ENCODE peak calls at places on chromosomes 2 and 18, in six cellular contexts. Z, O, B, E, L and K are unnamed samples.

GRCh38 chr2:26540977-26541376 is 63.1 kb upstream of the OTOF start:
- DNase-seq in B (no peak), L (no peak), O (no peak), E (no peak), Z (no peak), K (no peak)

GRCh38 chr2:75006041-75006440 is 47.6 kb downstream of the POLE4 start:
- DNase-seq in E (no peak), L (no peak), Z (no peak), O (no peak), B (no peak), K (no peak)

GRCh38 chr2:14517731-14518130 is 114.8 kb upstream of the LRATD1 start:
- DNase-seq in B (no peak), Z (no peak), O (no peak), L (no peak), E (no peak), K (no peak)

GRCh38 chr18:9474103-9474982 is 970 bp upstream of the RALBP1 start:
- DNase-seq in E (peak; percentile 8), L (no peak), Z (no peak), O (no peak), B (no peak), K (peak; percentile 38)

GRCh38 chr18:55422456-55423185 is 165.4 kb downstream of the TCF4 start:
- DNase-seq in L (no peak), Z (peak; percentile 67), O (no peak), E (no peak), B (peak; percentile 27), K (no peak)

GRCh38 chr18:22465859-22466602 is 48.3 kb upstream of the CTAGE1 start:
- DNase-seq in O (peak; percentile 57), Z (no peak), E (no peak), B (no peak), L (peak; percentile 57), K (no peak)

GRCh38 chr2:833180-833579 is 117.5 kb upstream of the SNTG2 start:
- DNase-seq in E (no peak), B (no peak), O (no peak), Z (no peak), L (no peak), K (no peak)

GRCh38 chr2:23602113-23602512 is 217.1 kb downstream of the KLHL29 start:
- DNase-seq in E (no peak), O (no peak), Z (no peak), L (no peak), B (no peak), K (no peak)

GRCh38 chr2:26712486-26713465 is 20.3 kb downstream of the KCNK3 start:
- DNase-seq in L (peak; percentile 69), B (no peak), O (no peak), Z (no peak), E (no peak), K (no peak)

GRCh38 chr2:145674705-145675104 is 1154.8 kb upstream of the ZEB2 start:
- DNase-seq in Z (no peak), L (no peak), E (no peak), B (no peak), O (no peak), K (no peak)

GRCh38 chr2:234426616-234427015 is 70.3 kb downstream of the ARL4C start:
- DNase-seq in O (no peak), L (no peak), E (no peak), B (no peak), Z (peak; percentile 45), K (no peak)

GRCh38 chr2:207925601-207926000 is 99.7 kb downstream of the PLEKHM3 start:
- DNase-seq in B (no peak), Z (no peak), E (peak; percentile 63), L (no peak), O (no peak), K (no peak)

GRCh38 chr2:164015328-164016123 is 279.7 kb upstream of the FIGN start:
- DNase-seq in E (no peak), Z (no peak), B (no peak), O (no peak), L (peak; percentile 5), K (no peak)
- H3K4me3 ChIP-seq in E (no peak overlapping the region), Z (no peak overlapping the region), B (no peak overlapping the region), O (no peak overlapping the region), L (no peak overlapping the region), K (no peak overlapping the region)

DNA sequence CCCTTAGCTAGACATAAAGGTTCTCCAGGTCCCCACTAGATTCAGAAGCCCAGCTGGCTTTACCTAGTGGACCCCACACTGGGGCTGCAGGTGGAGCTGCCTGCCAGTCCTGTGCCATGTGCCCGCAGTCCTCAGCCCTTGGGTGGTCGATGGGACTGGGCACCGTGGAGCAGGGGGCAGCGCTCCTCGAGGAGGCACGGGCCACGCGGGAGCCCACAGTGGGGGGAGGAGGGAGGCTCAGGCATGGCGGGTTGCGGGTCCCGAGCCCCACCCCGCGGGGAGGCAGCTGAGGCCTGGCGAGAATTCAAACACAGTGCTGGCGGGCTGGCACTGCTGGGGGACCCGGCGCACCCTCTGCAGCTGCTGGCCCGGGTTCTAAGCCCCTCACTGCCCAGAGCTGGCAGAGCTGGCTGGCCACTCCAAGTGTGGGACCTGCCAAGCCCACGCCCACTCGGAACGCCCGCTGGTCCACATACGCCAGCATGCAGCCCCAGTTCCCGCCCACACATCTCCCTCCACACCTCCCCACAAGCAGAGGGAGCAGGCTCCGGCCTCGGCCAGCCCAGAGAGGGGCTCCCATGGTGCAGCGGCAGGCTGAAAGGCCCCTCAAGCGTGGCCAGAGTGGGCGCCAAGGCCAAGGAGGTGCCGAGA is 119.7 kb upstream of the NRXN1 start:
- DNase-seq in O (no peak), Z (no peak), E (no peak), L (no peak), B (no peak), K (no peak)
- H3K9me3 ChIP-seq in O (no peaks in the 10 kb centered on the region), Z (no peaks in the 10 kb centered on the region), E (no peaks in the 10 kb centered on the region), L (no peaks in the 10 kb centered on the region), B (no peaks in the 10 kb centered on the region), K (peaks cover 5% of the 10 kb centered on the region)

GRCh38 chr2:159525012-159525411 is 91.3 kb downstream of the BAZ2B start:
- DNase-seq in B (no peak), Z (no peak), O (no peak), E (no peak), L (no peak), K (no peak)
- H3K4me3 ChIP-seq in B (no peak overlapping the region), Z (no peak overlapping the region), O (no peak overlapping the region), E (no peak overlapping the region), L (no peak overlapping the region), K (no peak overlapping the region)

GRCh38 chr2:121536850-121537557 is 6.3 kb downstream of the RNU4ATAC start:
- DNase-seq in E (no peak), L (no peak), Z (no peak), O (no peak), B (no peak), K (no peak)

GRCh38 chr2:121532894-121533293 is 2.2 kb downstream of the RNU4ATAC start:
- DNase-seq in B (no peak), E (no peak), Z (no peak), L (peak; percentile 24), O (no peak), K (no peak)

GRCh38 chr2:121539722-121540469 is 9.2 kb downstream of the RNU4ATAC start:
- DNase-seq in B (no peak), L (no peak), O (no peak), Z (no peak), E (no peak), K (no peak)

GRCh38 chr2:121534007-121534406 is 3.3 kb downstream of the RNU4ATAC start:
- DNase-seq in B (no peak), L (no peak), E (no peak), Z (no peak), O (no peak), K (no peak)

DNA sequence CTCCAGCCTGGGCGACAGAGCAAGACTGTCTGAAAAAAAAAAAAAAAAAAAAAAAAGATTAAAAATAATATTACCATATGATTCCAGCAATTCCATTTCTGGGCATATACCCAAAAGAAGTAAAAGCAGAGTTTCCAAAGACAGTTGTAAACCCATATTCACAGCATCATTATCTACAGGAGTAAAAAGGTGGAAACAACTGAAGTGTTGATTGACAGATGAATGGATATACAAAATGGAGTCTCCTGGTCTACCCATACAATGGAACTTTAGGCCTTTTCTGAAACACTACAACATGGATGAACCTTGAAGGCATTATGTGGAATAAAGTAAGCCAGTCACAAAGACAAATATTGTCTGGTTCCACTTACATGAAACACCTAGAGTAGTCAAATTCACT is 5.7 kb downstream of the RNU4ATAC start:
- DNase-seq in O (no peak), Z (no peak), L (no peak), B (no peak), E (no peak), K (no peak)
- H3K9me3 ChIP-seq in O (no peaks in the 10 kb centered on the region), Z (no peaks in the 10 kb centered on the region), L (no peaks in the 10 kb centered on the region), B (no peaks in the 10 kb centered on the region), E (no peaks in the 10 kb centered on the region), K (no peaks in the 10 kb centered on the region)

DNA sequence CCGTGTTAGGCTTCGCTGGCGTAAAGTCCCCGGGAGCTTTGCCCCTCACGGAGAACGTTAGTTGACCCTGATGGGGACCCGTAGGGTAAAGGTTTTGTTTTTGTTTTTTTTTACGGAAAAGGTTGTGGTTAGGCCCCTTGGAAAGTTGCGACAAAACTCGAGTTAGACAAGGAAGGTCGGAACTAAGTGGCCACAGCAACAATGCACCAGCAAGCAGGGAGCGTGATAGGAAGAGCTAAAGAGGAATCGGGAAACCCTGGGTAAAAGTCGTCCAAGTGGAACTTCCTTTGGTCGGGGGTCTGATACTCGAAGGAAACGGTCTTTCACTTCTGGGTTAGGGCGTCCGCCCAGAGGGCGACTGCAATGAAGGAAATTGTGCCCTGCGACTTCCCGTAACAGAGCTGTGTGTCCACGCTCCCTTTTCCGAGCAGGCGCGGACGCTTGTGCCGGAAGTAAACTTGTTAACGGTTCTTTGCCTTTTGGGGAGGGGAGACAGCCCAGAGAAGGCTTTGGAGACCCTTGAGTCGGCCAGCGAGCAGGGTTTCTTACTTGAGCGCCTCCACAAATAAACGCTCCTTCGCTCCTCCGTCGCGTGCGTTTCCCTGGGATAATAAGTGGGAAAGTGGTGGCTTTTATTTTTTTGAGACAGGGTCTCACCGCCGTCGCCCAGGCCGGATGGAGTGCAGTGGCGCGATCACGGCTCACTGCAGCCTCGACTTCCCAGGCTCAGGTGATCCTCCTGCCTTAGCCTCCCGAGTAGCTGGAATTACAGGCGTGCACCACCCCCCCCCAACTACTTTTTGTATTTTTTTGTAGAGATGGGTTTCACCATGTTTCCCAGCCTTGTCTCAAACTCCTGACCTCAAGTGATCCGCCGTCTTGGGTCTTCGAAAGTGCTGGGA is 641 bp upstream of the CLASP1 start:
- DNase-seq in E (peak; percentile 88), L (peak; percentile 93), O (peak; percentile 90), B (peak; percentile 86), Z (peak; percentile 90), K (peak; percentile 93)
- H3K4me3 ChIP-seq in E (peak overlapping the region; percentile 85), L (peak overlapping the region; percentile 82), O (peak overlapping the region; percentile 95), B (peak overlapping the region; percentile 89), Z (peak overlapping the region; percentile 90), K (peak overlapping the region; percentile 89)

DNA sequence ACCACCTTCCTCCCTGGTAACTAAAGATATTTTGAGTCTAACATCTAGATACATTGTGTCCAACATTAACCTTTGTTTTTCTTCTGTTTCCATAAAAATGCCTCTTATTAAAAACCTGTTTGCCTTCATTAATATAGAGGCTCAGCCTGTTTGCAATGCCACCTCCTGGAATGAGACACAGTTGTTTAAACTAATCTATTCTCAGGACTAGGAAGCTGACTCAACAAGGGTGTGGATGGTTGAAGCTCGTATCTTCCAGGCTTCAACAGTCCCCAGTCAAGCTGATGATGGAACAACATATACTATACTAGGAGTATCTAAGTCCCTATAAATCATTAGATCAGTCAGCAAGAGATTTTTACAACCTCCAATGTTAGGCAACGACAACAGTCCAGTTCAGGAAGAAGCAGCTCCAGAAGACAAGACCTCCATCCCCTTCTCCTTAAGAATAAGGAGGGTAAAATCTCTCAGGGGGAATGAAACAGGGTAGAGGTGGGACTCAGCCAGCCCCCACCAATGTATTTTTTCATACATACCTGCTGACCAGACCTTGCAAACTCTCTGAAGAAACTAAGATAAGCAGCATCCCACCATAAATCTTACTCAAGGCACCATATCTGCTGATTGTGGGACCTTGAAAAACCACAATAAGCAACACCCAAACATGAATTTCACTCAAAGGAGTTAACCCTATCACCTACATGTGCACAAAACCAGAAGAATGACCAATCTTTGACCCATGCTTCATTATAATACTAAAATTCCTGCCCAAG is 21.5 kb downstream of the ZNF24 start:
- DNase-seq in B (no peak), O (no peak), Z (no peak), E (no peak), L (no peak), K (no peak)
- H3K9me3 ChIP-seq in B (no peaks in the 10 kb centered on the region), O (no peaks in the 10 kb centered on the region), Z (no peaks in the 10 kb centered on the region), E (no peaks in the 10 kb centered on the region), L (no peaks in the 10 kb centered on the region), K (no peaks in the 10 kb centered on the region)